ENCODE peak calls at places on chromosomes 16 and 17, in ten cellular contexts. Z is A549, R is GM12892, S is heart left ventricle, J is tibial nerve, H is suprapubic skin, L is breast epithelium, B is prostate gland, K is uterus, I is transverse colon. D is an unnamed sample.

GRCh38 chr16:27503662-27504061 is 46.1 kb downstream of the GTF3C1 start:
- DNase-seq in Z (no peak), R (no peak), S (no peak), J (no peak), H (no peak), L (no peak), B (no peak), K (no peak), I (no peak), D (no peak)

GRCh38 chr17:50165867-50166517 is at the start of gene SGCA:
- DNase-seq in Z (no peak), R (no peak), S (peak), J (no peak), H (no peak), L (no peak), B (no peak), K (no peak), I (no peak), D (no peak)

GRCh38 chr17:40419559-40420331 is 2.0 kb upstream of the TOP2A start:
- DNase-seq in Z (no peak), R (no peak), S (no peak), J (no peak), H (no peak), L (no peak), B (no peak), K (no peak), I (no peak), D (no peak)

GRCh38 chr16:54265558-54266213 is 20.9 kb downstream of the IRX3 start:
- DNase-seq in Z (no peak), R (no peak), S (no peak), J (no peak), H (peak), L (no peak), B (no peak), K (no peak), I (no peak), D (no peak)

GRCh38 chr17:76543482-76544122 is 3.8 kb downstream of the PRCD start:
- DNase-seq in Z (no peak), R (no peak), S (no peak), J (no peak), H (no peak), L (no peak), B (no peak), K (no peak), I (no peak), D (no peak)

GRCh38 chr17:50362661-50363060 is 10.3 kb downstream of the MRPL27 start:
- DNase-seq in Z (no peak), R (no peak), S (no peak), J (no peak), H (no peak), L (no peak), B (no peak), K (no peak), I (no peak), D (no peak)

GRCh38 chr17:34726536-34727384 is 147.4 kb downstream of the TMEM132E start:
- DNase-seq in Z (no peak), R (no peak), S (no peak), J (no peak), H (no peak), L (no peak), B (no peak), K (no peak), I (no peak), D (no peak)

GRCh38 chr17:29726721-29727252 is 104.1 kb upstream of the CORO6 start:
- DNase-seq in Z (peak), R (no peak), S (no peak), J (no peak), H (no peak), L (no peak), B (no peak), K (no peak), I (no peak), D (no peak)

GRCh38 chr16:77763994-77764393 is 24.4 kb upstream of the VAT1L start:
- DNase-seq in Z (no peak), R (no peak), S (no peak), J (no peak), H (no peak), L (no peak), B (no peak), K (no peak), I (no peak), D (no peak)

GRCh38 chr17:2710075-2710803 is 1.3 kb downstream of the CLUH start:
- DNase-seq in Z (no peak), R (no peak), S (no peak), J (no peak), H (peak), L (no peak), B (no peak), K (no peak), I (no peak), D (peak)

GRCh38 chr17:61398721-61399130 is 917 bp upstream of the TBX2 start:
- DNase-seq in Z (no peak), R (no peak), S (peak), J (no peak), H (no peak), L (no peak), B (no peak), K (no peak), I (no peak), D (no peak)

GRCh38 chr17:33982872-33983271 is 272.2 kb upstream of the CCL2 start:
- DNase-seq in Z (no peak), R (no peak), S (no peak), J (no peak), H (no peak), L (no peak), B (no peak), K (no peak), I (no peak), D (no peak)

GRCh38 chr17:63445571-63446217 is 412 bp downstream of the CYB561 start:
- DNase-seq in Z (peak), R (peak), S (no peak), J (no peak), H (no peak), L (peak), B (peak), K (no peak), I (peak), D (no peak)

GRCh38 chr17:64202683-64203430 is 60.2 kb downstream of the TEX2 start:
- DNase-seq in Z (no peak), R (no peak), S (no peak), J (no peak), H (no peak), L (no peak), B (no peak), K (no peak), I (no peak), D (no peak)

GRCh38 chr16:51391798-51392511 is 240.9 kb upstream of the SALL1 start:
- DNase-seq in Z (no peak), R (no peak), S (no peak), J (no peak), H (no peak), L (no peak), B (no peak), K (no peak), I (no peak), D (no peak)

GRCh38 chr16:71672125-71672524 is 46.1 kb downstream of the MARVELD3 start:
- DNase-seq in Z (no peak), R (no peak), S (no peak), J (no peak), H (no peak), L (no peak), B (no peak), K (no peak), I (no peak), D (no peak)

GRCh38 chr17:28760561-28760960 is 16.8 kb downstream of the TRAF4 start:
- DNase-seq in Z (no peak), R (no peak), S (no peak), J (no peak), H (peak), L (no peak), B (no peak), K (no peak), I (no peak), D (no peak)

GRCh38 chr17:38441429-38442061 is 13.3 kb downstream of the ARHGAP23 start:
- DNase-seq in Z (no peak), R (no peak), S (peak), J (no peak), H (no peak), L (no peak), B (no peak), K (no peak), I (no peak), D (no peak)

GRCh38 chr16:8676160-8676547 is 1.7 kb downstream of the ABAT start:
- DNase-seq in Z (no peak), R (no peak), S (no peak), J (no peak), H (no peak), L (no peak), B (no peak), K (no peak), I (no peak), D (no peak)

GRCh38 chr17:50638851-50639767 is 4.4 kb downstream of the ABCC3 start:
- DNase-seq in Z (peak), R (no peak), S (peak), J (peak), H (peak), L (peak), B (peak), K (peak), I (peak), D (no peak)

GRCh38 chr16:2497116-2497630 is 16.6 kb upstream of the ATP6V0C start:
- DNase-seq in Z (no peak), R (no peak), S (peak), J (no peak), H (no peak), L (no peak), B (no peak), K (no peak), I (no peak), D (peak)

GRCh38 chr17:12053552-12053951 is 32.9 kb downstream of the MAP2K4 start:
- DNase-seq in Z (no peak), R (no peak), S (no peak), J (no peak), H (no peak), L (no peak), B (no peak), K (no peak), I (no peak), D (peak)

GRCh38 chr16:27972500-27972899 is 91.0 kb downstream of the GSG1L start:
- DNase-seq in Z (peak), R (peak), S (no peak), J (no peak), H (no peak), L (no peak), B (no peak), K (no peak), I (peak), D (peak)

GRCh38 chr17:39002991-39003715 is 36.0 kb upstream of the FBXO47 start:
- DNase-seq in Z (no peak), R (no peak), S (peak), J (peak), H (peak), L (peak), B (peak), K (peak), I (peak), D (peak)

DNA sequence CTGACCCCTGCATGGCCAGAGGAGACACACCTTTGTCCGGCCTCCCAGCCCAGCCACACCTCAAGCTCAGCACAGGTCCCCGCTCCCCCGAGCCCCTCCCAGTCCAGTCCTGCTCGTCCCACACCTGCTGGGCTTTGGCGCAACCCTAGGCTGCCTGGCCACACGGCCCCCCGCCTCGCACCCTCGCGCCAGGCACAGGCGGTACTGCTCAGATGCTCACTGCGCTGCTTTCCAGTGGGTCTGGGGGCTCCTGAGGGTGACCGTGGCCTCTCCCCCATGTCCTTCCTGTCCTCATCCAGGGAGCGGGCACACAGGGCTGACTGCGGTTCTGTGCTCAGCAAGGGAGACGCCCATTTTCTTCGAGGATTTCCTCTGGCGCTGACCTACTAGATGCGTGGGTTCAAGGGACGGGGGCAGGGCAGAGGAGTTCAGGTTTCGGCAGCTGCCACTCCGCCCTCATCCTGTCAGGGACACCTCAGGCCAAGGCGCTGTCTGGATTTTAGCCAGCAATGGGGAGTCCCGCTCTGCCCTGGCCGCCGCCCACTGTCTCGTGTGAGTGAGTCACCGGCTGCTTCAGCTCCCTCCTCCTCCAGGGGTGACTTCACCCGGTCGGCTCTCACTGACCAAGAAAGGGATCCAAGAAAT is 118.0 kb upstream of the ZNF469 start:
- DNase-seq in Z (peak), R (no peak), S (peak), J (peak), H (peak), L (peak), B (peak), K (peak), I (peak), D (peak)
- TF ChIP-seq POLR2A in Z (no peak), R (no peak), S (no peak), J (no peak), H (no peak), L (no peak), B (no peak), K (no peak), I (no peak), D (no peak)

DNA sequence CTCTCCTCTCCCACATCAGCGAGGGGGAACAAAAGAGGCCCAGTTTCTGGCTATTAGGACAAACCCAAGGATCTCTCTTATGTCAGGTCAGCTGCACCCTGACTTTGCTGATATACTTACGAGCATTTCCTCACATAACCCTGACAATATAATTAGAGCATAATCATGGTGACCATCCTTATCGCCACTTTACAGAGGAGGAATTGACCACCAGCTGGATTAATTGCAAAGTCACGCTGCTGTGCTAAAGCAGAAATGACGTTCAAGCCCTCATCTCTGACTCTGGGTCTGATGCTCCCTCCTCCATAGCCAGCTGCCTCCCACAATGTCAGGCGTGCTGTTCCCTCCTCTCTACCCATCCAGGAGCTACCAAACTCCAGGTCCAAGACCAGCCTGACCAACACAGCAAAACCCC is 42.6 kb downstream of the TRARG1 start:
- DNase-seq in Z (no peak), R (no peak), S (no peak), J (no peak), H (no peak), L (no peak), B (no peak), K (no peak), I (no peak), D (peak)
- TF ChIP-seq POLR2A in Z (no peak), R (no peak), S (no peak), J (no peak), H (no peak), L (no peak), B (no peak), K (no peak), I (no peak), D (no peak)

GRCh38 chr16:86949630-86950029 is 367.6 kb downstream of the C16orf95 start:
- DNase-seq in Z (no peak), R (no peak), S (no peak), J (no peak), H (no peak), L (no peak), B (no peak), K (no peak), I (no peak), D (no peak)
- TF ChIP-seq POLR2A in Z (no peak), R (no peak), S (no peak), J (no peak), H (no peak), L (no peak), B (no peak), K (no peak), I (no peak), D (no peak)

GRCh38 chr16:370443-370842 is at the start of gene MRPL28:
- DNase-seq in Z (peak), R (peak), S (peak), J (peak), H (peak), L (peak), B (peak), K (peak), I (peak), D (peak)

GRCh38 chr16:369866-370436 is 387 bp downstream of the MRPL28 start:
- DNase-seq in Z (no peak), R (no peak), S (peak), J (no peak), H (peak), L (no peak), B (no peak), K (no peak), I (no peak), D (no peak)

GRCh38 chr16:369275-369865 is 968 bp downstream of the MRPL28 start:
- DNase-seq in Z (no peak), R (no peak), S (peak), J (no peak), H (peak), L (no peak), B (no peak), K (no peak), I (no peak), D (peak)

GRCh38 chr16:367333-367903 is 2.9 kb downstream of the MRPL28 start:
- DNase-seq in Z (no peak), R (no peak), S (no peak), J (no peak), H (no peak), L (no peak), B (no peak), K (no peak), I (no peak), D (no peak)

GRCh38 chr16:368388-369158 is 1.8 kb downstream of the MRPL28 start:
- DNase-seq in Z (no peak), R (no peak), S (no peak), J (no peak), H (peak), L (no peak), B (no peak), K (no peak), I (peak), D (no peak)
- TF ChIP-seq POLR2A in Z (no peak), R (no peak), S (no peak), J (no peak), H (no peak), L (no peak), B (no peak), K (no peak), I (no peak), D (no peak)

GRCh38 chr17:79989106-79989835 is 46.4 kb downstream of the TBC1D16 start:
- DNase-seq in Z (no peak), R (no peak), S (peak), J (no peak), H (no peak), L (no peak), B (no peak), K (no peak), I (no peak), D (no peak)

GRCh38 chr17:79991140-79991923 is 44.3 kb downstream of the TBC1D16 start:
- DNase-seq in Z (peak), R (peak), S (peak), J (peak), H (peak), L (peak), B (peak), K (peak), I (peak), D (peak)

GRCh38 chr17:79990704-79991103 is 45.0 kb downstream of the TBC1D16 start:
- DNase-seq in Z (no peak), R (no peak), S (peak), J (no peak), H (no peak), L (no peak), B (no peak), K (no peak), I (no peak), D (no peak)

GRCh38 chr17:79988163-79988971 is 47.3 kb downstream of the TBC1D16 start:
- DNase-seq in Z (peak), R (no peak), S (peak), J (no peak), H (no peak), L (no peak), B (no peak), K (peak), I (peak), D (no peak)

DNA sequence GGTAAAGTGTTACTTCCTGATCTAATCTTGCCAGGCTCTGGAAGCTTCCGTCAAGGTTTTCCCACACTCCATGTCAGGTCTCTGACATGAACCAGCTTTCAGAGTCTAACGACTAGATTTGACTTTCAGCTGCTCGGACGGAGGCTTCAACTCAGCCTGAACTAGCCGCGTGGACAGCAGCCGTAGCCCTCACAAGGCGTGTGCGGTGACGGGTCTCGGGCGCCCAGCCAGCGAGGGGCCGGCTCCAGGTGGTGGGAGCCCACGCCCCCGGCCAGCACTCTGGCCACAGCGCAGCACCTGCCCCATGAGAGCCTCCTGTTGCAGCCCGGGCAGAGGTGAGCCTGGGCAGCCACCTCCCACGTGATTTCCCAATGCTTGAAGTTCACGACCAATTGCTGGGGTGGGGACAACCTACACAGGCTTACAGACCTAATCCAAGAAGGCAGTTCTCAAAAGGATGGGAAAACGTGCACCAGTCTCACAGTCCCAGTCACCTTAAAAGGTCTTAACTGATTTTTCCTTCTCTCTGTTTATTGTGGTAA is 45.5 kb downstream of the TBC1D16 start:
- DNase-seq in Z (no peak), R (no peak), S (peak), J (no peak), H (no peak), L (no peak), B (no peak), K (no peak), I (peak), D (no peak)
- TF ChIP-seq POLR2A in Z (no peak), R (no peak), S (no peak), J (no peak), H (no peak), L (no peak), B (no peak), K (no peak), I (no peak), D (no peak)

GRCh38 chr17:44221072-44221861 is 1.8 kb upstream of the UBTF start:
- DNase-seq in Z (peak), R (peak), S (peak), J (peak), H (peak), L (peak), B (peak), K (peak), I (peak), D (peak)
- TF ChIP-seq POLR2A in Z (peak), R (peak), S (no peak), J (no peak), H (no peak), L (no peak), B (peak), K (no peak), I (peak), D (no peak)

GRCh38 chr17:21395764-21396163 is 19.6 kb downstream of the KCNJ12 start:
- DNase-seq in Z (no peak), R (no peak), S (no peak), J (no peak), H (no peak), L (no peak), B (no peak), K (no peak), I (no peak), D (no peak)
- TF ChIP-seq POLR2A in Z (no peak), R (no peak), S (no peak), J (no peak), H (no peak), L (no peak), B (no peak), K (no peak), I (no peak), D (no peak)

D was measured in erythroblast.